ENCODE peak calls at places on chromosomes 2 and 18, in five cellular contexts. H is dermis blood vessel endothelial cell; N is esophagus squamous epithelium; J is stomach; W is stimulated activated CD8-positive, alpha-beta memory T cell treated with anti-CD3 and anti-CD28 coated beads, Interleukin-2, amount 100 ng/mL, for 1 hour. G is an unnamed sample.

GRCh38 chr2:161238559-161239415 is 69.4 kb upstream of the PSMD14 start:
- DNase-seq in J (peak), W (no peak), H (peak), N (no peak), G (peak)

GRCh38 chr2:157466764-157467163 is 22.9 kb upstream of the CYTIP start:
- DNase-seq in W (no peak), H (no peak), J (no peak), N (no peak), G (no peak)

GRCh38 chr18:26865557-26865956 is at the start of gene AQP4:
- DNase-seq in H (no peak), J (peak), N (no peak), W (no peak), G (peak)

GRCh38 chr2:3296182-3296972 is 81.2 kb downstream of the EIPR1 start:
- DNase-seq in H (no peak), N (no peak), J (peak), W (no peak), G (no peak)

GRCh38 chr2:56118474-56118873 is 65.3 kb upstream of the CCDC85A start:
- DNase-seq in J (no peak), N (no peak), H (no peak), W (no peak), G (peak)

GRCh38 chr18:75161629-75162028 is 47.3 kb downstream of the PTGR3 start:
- DNase-seq in W (no peak), H (peak), J (peak), N (no peak), G (peak)

GRCh38 chr2:224103603-224104002 is 64.5 kb upstream of the SERPINE2 start:
- DNase-seq in J (no peak), H (no peak), W (no peak), N (no peak), G (no peak)

GRCh38 chr2:140873915-140874531 is 1256.8 kb downstream of the LRP1B start:
- DNase-seq in N (no peak), J (no peak), H (no peak), W (no peak), G (no peak)

GRCh38 chr2:70897203-70897976 is 38.3 kb upstream of the ATP6V1B1 start:
- DNase-seq in H (no peak), W (no peak), J (no peak), N (no peak), G (no peak)

GRCh38 chr18:50523165-50523564 is 36.7 kb upstream of the MAPK4 start:
- DNase-seq in W (no peak), J (no peak), N (no peak), H (no peak), G (no peak)

GRCh38 chr2:10002681-10003080 is 40.7 kb upstream of the KLF11 start:
- DNase-seq in W (no peak), J (no peak), N (no peak), H (no peak), G (no peak)

GRCh38 chr2:70049261-70049660 is 38.0 kb upstream of the PCBP1 start:
- DNase-seq in W (no peak), N (no peak), J (no peak), H (no peak), G (no peak)

GRCh38 chr2:128645631-128646030 is 327.0 kb upstream of the HS6ST1 start:
- DNase-seq in J (peak), H (no peak), W (no peak), N (no peak), G (no peak)

GRCh38 chr2:83665894-83666293 is 793.2 kb downstream of the SUCLG1 start:
- DNase-seq in H (peak), J (no peak), W (no peak), N (no peak), G (no peak)

GRCh38 chr18:78814321-78814720 is 165.3 kb upstream of the SALL3 start:
- DNase-seq in J (no peak), N (no peak), W (no peak), H (no peak), G (no peak)

GRCh38 chr18:57859314-57859713 is 56.2 kb upstream of the ATP8B1 start:
- DNase-seq in W (no peak), J (no peak), H (peak), N (no peak), G (peak)

G was measured in NCI-H526.